ENCODE peak calls at places on chromosome X, in seven cellular contexts. K is keratinocyte, E is A549, M is foreskin fibroblast, I is heart right ventricle, P is adipocyte, R is thoracic aorta. L is an unnamed sample.

GRCh38 chrX:113429011-113429410 is 588.4 kb upstream of the AMOT start:
- DNase-seq in R (no peak), K (no peak), P (no peak), E (no peak), M (no peak), I (no peak), L (no peak)

GRCh38 chrX:17563515-17563914 is 173.8 kb upstream of the SCML1 start:
- DNase-seq in I (no peak), K (no peak), M (no peak), R (no peak), E (no peak), P (peak), L (peak)

GRCh38 chrX:70301716-70302115 is 11.8 kb downstream of the KIF4A start:
- DNase-seq in P (no peak), M (no peak), E (no peak), K (no peak), I (no peak), R (no peak), L (peak)

GRCh38 chrX:66005832-66006449 is 33.9 kb downstream of the VSIG4 start:
- DNase-seq in I (no peak), K (no peak), P (no peak), E (no peak), M (no peak), R (no peak), L (no peak)

GRCh38 chrX:22690116-22690515 is 309.6 kb upstream of the DDX53 start:
- DNase-seq in R (no peak), P (no peak), E (no peak), M (peak), I (no peak), K (no peak), L (no peak)

GRCh38 chrX:150958177-150958576 is 25.0 kb upstream of the HMGB3 start:
- DNase-seq in E (no peak), M (no peak), I (no peak), P (no peak), K (no peak), R (no peak), L (no peak)

GRCh38 chrX:100368167-100368566 is 41.9 kb downstream of the PCDH19 start:
- DNase-seq in I (no peak), M (no peak), P (no peak), K (no peak), R (no peak), E (peak), L (no peak)

GRCh38 chrX:71870337-71871098 is 40.1 kb upstream of the NHSL2 start:
- DNase-seq in K (no peak), M (peak), R (no peak), E (peak), P (no peak), I (no peak), L (peak)

GRCh38 chrX:40628506-40628905 is 5.3 kb downstream of the MPC1L start:
- DNase-seq in E (no peak), M (no peak), R (no peak), P (peak), I (no peak), K (no peak), L (no peak)

GRCh38 chrX:81174286-81174685 is 27.4 kb downstream of the HMGN5 start:
- DNase-seq in K (no peak), I (no peak), M (no peak), E (peak), P (peak), R (no peak), L (peak)

GRCh38 chrX:30327762-30328161 is 18.6 kb upstream of the NR0B1 start:
- DNase-seq in R (no peak), I (no peak), M (no peak), P (no peak), E (no peak), K (no peak), L (no peak)

GRCh38 chrX:72297953-72298730 is 7.6 kb downstream of the CITED1 start:
- DNase-seq in I (no peak), K (no peak), R (no peak), P (no peak), M (no peak), E (peak), L (no peak)

GRCh38 chrX:150813922-150814321 is 84.5 kb downstream of the CD99L2 start:
- DNase-seq in P (peak), K (no peak), E (no peak), I (no peak), R (no peak), M (peak), L (no peak)

GRCh38 chrX:129678176-129678880 is 23.6 kb upstream of the APLN start:
- DNase-seq in E (peak), K (no peak), M (no peak), R (no peak), P (no peak), I (peak), L (no peak)

GRCh38 chrX:134622056-134622812 is 36.0 kb downstream of the PLAC1 start:
- DNase-seq in E (peak), I (no peak), R (no peak), P (peak), K (no peak), M (peak), L (peak)
- H3K4me3 ChIP-seq in E (no peak), I (no peak), R (peak), P (peak), K (no peak), M (no peak), L (no peak)

GRCh38 chrX:153845842-153846241 is 15.5 kb upstream of the PDZD4 start:
- DNase-seq in I (no peak), M (peak), R (no peak), K (no peak), E (no peak), P (no peak), L (no peak)
- H3K4me3 ChIP-seq in I (no peak), M (no peak), R (no peak), K (no peak), E (no peak), P (no peak), L (no peak)

GRCh38 chrX:107506596-107507031 is 57.2 kb downstream of the FRMPD3 start:
- DNase-seq in M (no peak), R (no peak), K (no peak), I (no peak), P (no peak), E (no peak), L (no peak)
- H3K4me3 ChIP-seq in M (no peak), R (peak), K (no peak), I (no peak), P (no peak), E (peak), L (no peak)

GRCh38 chrX:131827935-131828334 is 195.2 kb upstream of the STK26 start:
- DNase-seq in R (no peak), P (peak), K (no peak), M (no peak), I (no peak), E (peak), L (peak)
- H3K4me3 ChIP-seq in R (no peak), P (no peak), K (no peak), M (no peak), I (no peak), E (no peak), L (no peak)

DNA sequence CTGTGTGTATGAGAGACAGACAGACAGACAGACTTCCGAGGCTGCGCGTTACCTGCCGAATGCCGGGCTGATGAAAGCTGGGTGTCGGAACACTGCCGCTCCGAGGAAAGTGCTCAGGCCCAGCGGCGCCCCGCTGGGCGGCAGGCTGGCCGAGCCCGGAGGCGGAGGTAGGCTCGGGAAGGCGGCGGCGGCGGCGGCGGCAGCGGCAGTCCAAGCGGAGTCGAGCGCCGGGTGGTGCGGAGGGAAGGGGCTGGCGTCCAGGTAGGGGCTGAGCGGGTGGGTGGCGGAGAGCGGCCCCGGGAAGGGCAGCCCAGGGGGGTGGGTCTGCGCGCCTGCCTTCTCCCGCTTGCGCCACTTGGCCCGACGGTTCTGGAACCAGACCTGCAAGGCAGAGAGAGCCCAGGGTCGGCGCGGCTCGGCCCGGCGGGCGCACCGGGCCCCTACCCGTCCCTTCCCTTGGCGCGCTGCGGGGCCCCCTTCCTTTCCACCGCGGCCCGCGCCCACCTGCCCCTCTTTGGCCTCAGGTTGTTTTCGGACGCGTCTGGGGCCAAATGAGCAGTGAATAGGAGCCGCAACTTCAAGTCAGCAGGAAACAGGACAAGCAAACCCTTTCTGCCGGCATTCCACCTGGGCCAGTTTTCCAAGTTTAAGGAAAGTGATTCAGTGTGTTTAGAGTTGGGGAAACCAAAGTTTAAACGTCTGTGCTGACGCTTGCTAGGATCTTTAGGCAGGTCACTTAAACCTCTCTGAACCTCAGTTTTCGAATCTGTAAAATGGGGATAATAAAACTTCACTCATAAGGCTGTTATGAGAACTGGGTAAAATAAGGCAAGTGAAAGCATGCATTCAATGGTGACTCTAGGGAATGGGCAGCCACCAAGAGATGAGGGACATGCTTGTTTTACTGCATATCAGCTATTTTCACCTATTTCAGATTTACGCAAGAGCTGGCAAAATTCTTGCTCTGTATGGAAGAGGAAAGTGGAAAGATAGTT is 8.4 kb downstream of the ARX start:
- DNase-seq in I (no peak), R (no peak), P (no peak), E (no peak), M (no peak), K (no peak), L (no peak)
- H3K4me3 ChIP-seq in I (no peak), R (no peak), P (no peak), E (peak), M (no peak), K (no peak), L (no peak)

DNA sequence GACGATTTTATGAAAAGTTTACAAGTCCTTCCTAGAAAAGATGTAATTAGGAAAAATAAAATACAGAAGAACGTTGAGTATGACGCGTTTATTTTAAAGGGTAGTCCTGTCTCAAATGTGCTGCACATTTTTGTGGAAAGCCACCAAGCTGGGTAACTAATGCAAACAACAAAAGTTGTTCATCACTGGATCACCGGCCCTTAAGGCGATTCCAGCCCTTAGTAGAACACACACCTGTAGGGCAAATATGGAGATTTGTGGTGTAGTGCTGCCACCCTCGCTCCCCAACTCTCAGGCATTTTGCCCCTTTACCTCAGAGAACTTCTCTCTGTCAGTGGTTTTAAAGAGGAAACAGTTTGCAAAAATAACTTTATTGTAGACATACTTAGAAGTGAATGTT is 1.9 kb downstream of the TBL1X start:
- DNase-seq in R (no peak), I (no peak), E (no peak), M (no peak), P (no peak), K (no peak), L (no peak)
- H3K4me3 ChIP-seq in R (peak), I (peak), E (peak), M (peak), P (peak), K (peak), L (peak)

GRCh38 chrX:15498741-15499140 is 1.9 kb upstream of the BMX start:
- DNase-seq in I (no peak), R (no peak), E (no peak), K (no peak), M (no peak), P (no peak), L (no peak)

GRCh38 chrX:15495801-15496200 is 2.7 kb upstream of the PIR start:
- DNase-seq in I (no peak), R (no peak), P (no peak), K (no peak), E (no peak), M (no peak), L (no peak)

GRCh38 chrX:15496809-15497208 is 3.7 kb upstream of the PIR start:
- DNase-seq in P (no peak), E (no peak), R (no peak), M (no peak), K (no peak), I (no peak), L (no peak)

GRCh38 chrX:15497865-15498264 is 2.7 kb upstream of the BMX start:
- DNase-seq in R (no peak), M (no peak), I (peak), E (peak), K (no peak), P (peak), L (peak)

GRCh38 chrX:15493118-15494082 is at the start of gene PIR:
- DNase-seq in M (peak), K (no peak), R (peak), E (peak), P (peak), I (peak), L (peak)
- H3K4me3 ChIP-seq in M (peak), K (peak), R (peak), E (peak), P (peak), I (peak), L (peak)

GRCh38 chrX:67435536-67435935 is 108.3 kb upstream of the AR start:
- DNase-seq in E (no peak), K (no peak), I (no peak), P (no peak), R (no peak), M (no peak), L (no peak)

GRCh38 chrX:67436867-67437266 is 107.0 kb upstream of the AR start:
- DNase-seq in M (no peak), E (no peak), R (no peak), I (no peak), P (no peak), K (no peak), L (no peak)

DNA sequence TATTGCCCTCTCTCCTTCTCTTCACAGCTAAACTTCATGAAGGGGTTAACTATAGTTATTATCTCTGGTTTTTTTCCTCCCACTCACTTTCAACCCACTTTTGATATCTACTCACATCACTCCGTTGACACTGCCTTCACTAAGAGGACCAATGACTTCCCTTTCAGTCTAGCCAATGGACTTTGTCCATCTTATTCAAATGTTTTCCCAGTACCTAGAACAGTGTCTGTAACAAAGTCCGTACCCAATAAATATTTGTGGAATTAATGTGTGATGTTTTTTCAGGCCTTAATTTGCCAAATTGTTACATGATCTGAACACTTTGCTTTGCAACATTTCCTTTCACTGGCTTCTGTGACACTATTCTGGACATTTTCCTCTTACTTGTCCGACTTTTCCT is 106.0 kb upstream of the AR start:
- DNase-seq in P (no peak), I (no peak), M (no peak), R (no peak), K (no peak), E (no peak), L (no peak)
- H3K4me3 ChIP-seq in P (no peak), I (no peak), M (no peak), R (no peak), K (no peak), E (no peak), L (no peak)

L was measured in astrocyte of the spinal cord.